ENCODE peak calls at places on chromosomes 13 and 19, in nine cellular contexts. Y is uterus, M is colonic mucosa, S is left ventricle myocardium inferior, I is cardiac muscle cell, W is lower lobe of right lung, Q is esophagus squamous epithelium, A is PC-3, L is tibial artery. J is an unnamed sample.
A peak's percentile ranks its signal among the peaks of the same experiment; 100 is the strongest.

GRCh38 chr19:281156-281853 is 9.9 kb downstream of the PLPP2 start:
- DNase-seq in L (peak; percentile 56), A (no peak), Q (no peak), W (no peak), Y (no peak), S (no peak), I (no peak), M (no peak), J (no peak)

GRCh38 chr19:38596057-38596981 is 21.4 kb downstream of the MAP4K1 start:
- DNase-seq in Y (no peak), A (peak; percentile 14), W (peak; percentile 79), Q (no peak), I (peak; percentile 16), L (no peak), M (peak; percentile 74), S (no peak), J (peak; percentile 99)

GRCh38 chr13:59247166-59247565 is 916.6 kb downstream of the DIAPH3 start:
- DNase-seq in A (no peak), I (peak; percentile 12), Q (no peak), L (no peak), M (no peak), S (peak; percentile 50), Y (no peak), W (peak; percentile 45), J (no peak)

GRCh38 chr19:41882568-41883462 is at the start of gene ARHGEF1:
- DNase-seq in Q (no peak), S (peak; percentile 77), I (peak; percentile 40), L (peak; percentile 74), A (peak; percentile 35), Y (peak; percentile 51), M (peak; percentile 63), W (peak; percentile 83), J (peak; percentile 73)

GRCh38 chr19:49368711-49369358 is 5.2 kb downstream of the DKKL1 start:
- DNase-seq in M (no peak), Q (no peak), I (no peak), W (no peak), S (no peak), L (no peak), Y (no peak), A (no peak), J (no peak)

GRCh38 chr13:114013336-114013735 is 39.5 kb upstream of the C13orf46 start:
- DNase-seq in S (no peak), W (no peak), L (no peak), Q (no peak), Y (no peak), M (no peak), A (no peak), I (no peak), J (no peak)

GRCh38 chr19:48963371-48964204 is 1.5 kb upstream of the FTL start:
- DNase-seq in L (peak; percentile 90), A (peak; percentile 43), S (peak; percentile 72), W (peak; percentile 83), Q (no peak), I (peak; percentile 76), M (peak; percentile 85), Y (peak; percentile 84), J (peak; percentile 94)

GRCh38 chr19:2150794-2151338 is 500 bp downstream of the AP3D1 start:
- DNase-seq in S (no peak), A (no peak), Y (peak; percentile 40), L (no peak), I (no peak), M (peak; percentile 33), W (peak; percentile 66), Q (no peak), J (no peak)

GRCh38 chr19:44738603-44739585 is 9.6 kb upstream of the BCL3 start:
- DNase-seq in L (no peak), Q (no peak), Y (no peak), W (no peak), I (no peak), S (no peak), A (no peak), M (peak; percentile 68), J (no peak)

GRCh38 chr19:6955082-6955481 is 66.1 kb downstream of the MBD3L2B start:
- DNase-seq in S (no peak), M (no peak), A (no peak), Y (no peak), I (no peak), Q (no peak), L (no peak), W (no peak), J (no peak)
- H3K4me1 ChIP-seq in S (no peaks in the 10 kb centered on the region), M (no peaks in the 10 kb centered on the region), A (no peaks in the 10 kb centered on the region), Y (no peaks in the 10 kb centered on the region), I (no peaks in the 10 kb centered on the region), Q (no peaks in the 10 kb centered on the region), L (no peaks in the 10 kb centered on the region), W (no peaks in the 10 kb centered on the region), J (no peaks in the 10 kb centered on the region)

GRCh38 chr19:10566408-10566657 is 523 bp upstream of the KRI1 start:
- DNase-seq in M (no peak), Q (no peak), A (no peak), I (no peak), L (no peak), W (no peak), S (no peak), Y (no peak), J (no peak)

GRCh38 chr19:10568444-10568825 is 344 bp downstream of the CDKN2D start:
- DNase-seq in Q (no peak), Y (no peak), A (peak; percentile 50), S (no peak), M (peak; percentile 62), I (no peak), W (peak; percentile 73), L (no peak), J (peak; percentile 90)

GRCh38 chr19:10565567-10566407 is at the start of gene KRI1:
- DNase-seq in A (peak; percentile 99), W (peak; percentile 99), M (peak; percentile 99), S (peak; percentile 99), Q (peak; percentile 93), Y (peak; percentile 99), L (peak; percentile 99), I (peak; percentile 99), J (peak; percentile 99)

GRCh38 chr19:10567696-10568443 is 909 bp downstream of the CDKN2D start:
- DNase-seq in W (no peak), Y (no peak), I (no peak), S (no peak), L (no peak), A (no peak), M (peak; percentile 44), Q (no peak), J (no peak)

GRCh38 chr19:10566658-10567410 is 1.0 kb upstream of the KRI1 start:
- DNase-seq in Q (no peak), A (no peak), L (no peak), Y (no peak), S (no peak), I (no peak), M (peak; percentile 38), W (no peak), J (peak; percentile 63)
- H3K4me3 ChIP-seq in Q (no peak overlapping the region), A (peak overlapping the region; percentile 79), L (peak overlapping the region; percentile 94), Y (no peak overlapping the region), S (peak overlapping the region; percentile 96), I (no peak overlapping the region), M (peak overlapping the region; percentile 14), W (peak overlapping the region; percentile 89), J (no peak overlapping the region)

GRCh38 chr19:7916137-7916907 is 1.7 kb downstream of the TGFBR3L start:
- DNase-seq in M (no peak), I (no peak), S (no peak), Q (no peak), Y (no peak), A (peak; percentile 42), L (no peak), W (peak; percentile 67), J (peak; percentile 85)

GRCh38 chr19:7918615-7919421 is 1.3 kb upstream of the SNAPC2 start:
- DNase-seq in A (no peak), L (no peak), Q (no peak), W (no peak), S (no peak), I (no peak), Y (no peak), M (no peak), J (no peak)

GRCh38 chr19:7915250-7916136 is 863 bp downstream of the TGFBR3L start:
- DNase-seq in I (no peak), A (no peak), W (no peak), S (no peak), Q (no peak), Y (no peak), M (no peak), L (no peak), J (no peak)

GRCh38 chr19:7916908-7917291 is 2.3 kb downstream of the TGFBR3L start:
- DNase-seq in I (no peak), A (no peak), M (no peak), Y (no peak), L (no peak), W (no peak), S (no peak), Q (no peak), J (no peak)

DNA sequence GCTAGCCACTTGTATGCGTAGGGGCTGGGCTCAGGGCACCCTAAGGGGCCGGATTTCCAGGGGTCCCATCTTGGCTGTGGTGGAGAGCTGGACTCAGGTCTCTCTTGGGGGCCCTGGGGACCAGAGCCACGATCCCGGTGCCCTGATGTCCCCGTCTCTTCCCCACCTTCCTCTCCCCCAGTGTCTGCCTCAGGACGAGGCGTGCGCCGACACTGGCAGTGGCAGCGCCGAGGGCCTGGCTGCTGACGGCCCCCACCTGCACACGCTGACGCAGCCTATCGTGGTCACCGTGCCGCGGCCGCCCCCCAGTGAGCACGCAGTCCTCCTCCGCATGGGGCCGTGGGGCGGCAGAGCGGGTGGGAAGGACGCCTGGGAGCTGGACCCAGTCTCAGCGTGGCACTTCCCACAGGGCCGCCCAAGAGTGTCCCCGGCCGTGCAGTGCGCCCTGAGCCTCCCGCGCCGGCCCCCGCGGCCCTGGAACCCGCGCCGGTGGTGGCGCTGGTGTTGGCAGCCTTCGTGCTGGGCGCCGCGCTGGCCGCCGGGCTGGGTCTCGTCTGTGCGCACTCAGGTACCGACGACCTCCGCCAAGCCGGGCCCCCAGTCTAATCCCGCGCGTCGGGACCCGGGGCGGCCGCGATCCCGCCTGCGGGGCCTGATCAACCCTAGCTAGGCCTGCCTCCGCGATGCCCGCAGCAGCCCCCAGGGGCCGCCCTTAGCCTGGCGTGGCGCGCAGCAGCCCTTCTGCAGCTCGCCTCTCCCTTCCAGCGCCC is 2.7 kb upstream of the SNAPC2 start:
- DNase-seq in S (no peak), M (no peak), Q (no peak), W (peak; percentile 68), I (peak; percentile 64), L (peak; percentile 75), Y (peak; percentile 61), A (peak; percentile 75), J (peak; percentile 88)
- TF ChIP-seq CTCF in S (peak; percentile 61), M (peak; percentile 32), Q (peak; percentile 26), W (peak; percentile 62), I (peak; percentile 67), L (peak; percentile 65), Y (peak; percentile 78), A (peak; percentile 76), J (peak; percentile 82)

DNA sequence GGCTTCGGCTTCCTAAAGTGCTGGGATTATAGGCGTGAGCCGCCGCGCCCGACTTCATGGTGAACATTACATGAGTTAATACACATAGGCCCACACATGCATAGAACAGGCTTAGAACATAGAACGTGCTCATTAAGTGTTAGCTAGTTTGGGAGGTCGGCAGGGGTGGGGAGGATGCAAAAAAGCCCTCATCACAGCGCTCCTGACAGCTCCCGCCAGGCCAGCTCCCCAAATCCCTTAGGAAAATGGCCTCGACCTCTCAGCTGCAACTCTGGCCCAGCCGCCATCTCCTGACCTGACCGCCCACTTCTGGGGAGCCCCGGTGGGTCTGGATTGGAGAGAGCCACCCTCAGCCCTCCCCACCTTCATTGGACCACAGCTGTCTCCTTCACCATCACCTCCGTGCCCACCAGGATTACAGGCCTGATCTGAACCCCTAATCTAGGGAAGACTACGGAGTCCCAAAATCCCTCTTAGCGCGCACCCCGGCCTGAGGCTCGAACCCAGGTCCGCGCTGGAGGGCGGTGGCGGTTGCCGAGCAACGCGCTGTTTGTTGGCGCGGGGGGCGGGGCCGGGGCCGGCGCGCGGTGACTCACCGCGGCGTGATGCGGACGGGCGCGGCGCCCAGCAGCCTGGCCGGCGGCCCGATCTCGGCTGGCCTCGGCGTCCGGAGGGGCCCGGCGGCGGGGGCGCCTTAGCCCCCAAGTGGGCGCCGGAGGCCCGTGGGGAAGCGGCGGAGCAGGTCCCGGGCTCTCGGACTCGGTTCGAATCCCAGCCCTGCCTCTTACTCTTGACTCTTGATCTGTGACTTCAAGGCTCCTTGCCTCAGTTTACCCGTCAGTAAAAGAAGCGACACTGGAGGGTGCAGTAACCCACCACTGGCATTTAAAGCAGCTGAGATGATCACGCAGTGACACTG is 26.7 kb upstream of the NANOS3 start:
- DNase-seq in Y (peak; percentile 92), I (peak; percentile 87), Q (no peak), W (peak; percentile 91), M (peak; percentile 82), S (peak; percentile 88), A (peak; percentile 89), L (peak; percentile 92), J (peak; percentile 91)
- H3K4me1 ChIP-seq in Y (peaks cover 14% of the 10 kb centered on the region), I (peaks cover 14% of the 10 kb centered on the region), Q (peaks cover 48% of the 10 kb centered on the region), W (peaks cover 56% of the 10 kb centered on the region), M (peaks cover 16% of the 10 kb centered on the region), S (peaks cover 61% of the 10 kb centered on the region), A (peaks cover 79% of the 10 kb centered on the region), L (peaks cover 73% of the 10 kb centered on the region), J (peaks cover 10% of the 10 kb centered on the region)